ENCODE peak calls at places on chromosomes 11 and 22, in five cellular contexts. S, M, C, Y and R are unnamed samples.

GRCh38 chr11:3203221-3204043 is 15.2 kb downstream of the MRGPRG start:
- DNase-seq in Y (peak), S (no peak), C (peak), M (no peak), R (no peak)

GRCh38 chr11:69337211-69337721 is 43.3 kb downstream of the MYEOV start:
- DNase-seq in Y (no peak), S (no peak), M (no peak), C (peak), R (no peak)

GRCh38 chr11:6601041-6601461 is 2.4 kb downstream of the RRP8 start:
- DNase-seq in S (no peak), Y (no peak), C (no peak), M (no peak), R (no peak)

GRCh38 chr11:58334708-58335107 is 24.2 kb downstream of the OR5B17 start:
- DNase-seq in M (no peak), Y (peak), S (no peak), C (no peak), R (peak)

GRCh38 chr11:75577198-75577597 is 15.1 kb downstream of the SERPINH1 start:
- DNase-seq in M (no peak), C (peak), S (peak), Y (peak), R (no peak)

GRCh38 chr22:27424319-27424718 is 377.2 kb downstream of the MN1 start:
- DNase-seq in S (no peak), M (no peak), Y (peak), C (no peak), R (peak)

GRCh38 chr11:128506999-128507591 is 80.3 kb downstream of the ETS1 start:
- DNase-seq in Y (peak), S (peak), M (peak), C (peak), R (peak)

GRCh38 chr11:60343094-60343704 is 16.1 kb downstream of the MS4A6E start:
- DNase-seq in C (no peak), S (peak), M (no peak), Y (no peak), R (peak)

GRCh38 chr11:116412118-116412889 is 360.5 kb downstream of the BUD13 start:
- DNase-seq in S (no peak), C (no peak), Y (no peak), M (no peak), R (no peak)

GRCh38 chr22:29663230-29663826 is 56.5 kb upstream of the CABP7 start:
- DNase-seq in S (no peak), C (no peak), M (no peak), Y (no peak), R (no peak)

GRCh38 chr11:62593434-62594044 is 2.2 kb upstream of the TUT1 start:
- DNase-seq in M (no peak), Y (peak), C (peak), S (peak), R (peak)

GRCh38 chr11:109845437-109845836 is 247.8 kb upstream of the ZC3H12C start:
- DNase-seq in M (no peak), S (no peak), Y (no peak), C (peak), R (no peak)

GRCh38 chr11:86869966-86870570 is 69.7 kb downstream of the PRSS23 start:
- DNase-seq in M (no peak), Y (peak), S (peak), C (peak), R (peak)

GRCh38 chr22:22730655-22731373 is 86.4 kb downstream of the GGTLC2 start:
- DNase-seq in Y (no peak), S (no peak), M (no peak), C (no peak), R (no peak)

GRCh38 chr11:2778630-2779498 is 79.1 kb upstream of the KCNQ1OT1 start:
- DNase-seq in M (peak), S (peak), Y (peak), C (peak), R (peak)

GRCh38 chr11:119506436-119506835 is 83.5 kb upstream of the THY1 start:
- DNase-seq in S (no peak), Y (peak), C (no peak), M (no peak), R (peak)

GRCh38 chr11:106418786-106419185 is 341.3 kb downstream of the AASDHPPT start:
- DNase-seq in Y (no peak), C (no peak), M (no peak), S (no peak), R (no peak)

GRCh38 chr22:29346659-29347058 is 31.2 kb upstream of the RASL10A start:
- DNase-seq in S (no peak), M (no peak), C (no peak), Y (no peak), R (no peak)

GRCh38 chr11:62665630-62666258 is 632 bp downstream of the CSKMT start:
- DNase-seq in Y (peak), M (no peak), C (peak), S (no peak), R (peak)

GRCh38 chr11:3807856-3808845 is at the start of gene PGAP2:
- DNase-seq in Y (peak), C (peak), S (peak), M (no peak), R (peak)

GRCh38 chr11:126607374-126607773 is 251.9 kb downstream of the ST3GAL4 start:
- DNase-seq in S (peak), M (no peak), C (peak), Y (peak), R (peak)

GRCh38 chr11:84398017-84398626 is 1112.0 kb upstream of the CCDC90B start:
- DNase-seq in S (peak), Y (peak), M (no peak), C (peak), R (peak)

GRCh38 chr22:25791556-25791955 is 49.6 kb downstream of the MYO18B start:
- DNase-seq in S (no peak), Y (no peak), C (no peak), M (no peak), R (no peak)

DNA sequence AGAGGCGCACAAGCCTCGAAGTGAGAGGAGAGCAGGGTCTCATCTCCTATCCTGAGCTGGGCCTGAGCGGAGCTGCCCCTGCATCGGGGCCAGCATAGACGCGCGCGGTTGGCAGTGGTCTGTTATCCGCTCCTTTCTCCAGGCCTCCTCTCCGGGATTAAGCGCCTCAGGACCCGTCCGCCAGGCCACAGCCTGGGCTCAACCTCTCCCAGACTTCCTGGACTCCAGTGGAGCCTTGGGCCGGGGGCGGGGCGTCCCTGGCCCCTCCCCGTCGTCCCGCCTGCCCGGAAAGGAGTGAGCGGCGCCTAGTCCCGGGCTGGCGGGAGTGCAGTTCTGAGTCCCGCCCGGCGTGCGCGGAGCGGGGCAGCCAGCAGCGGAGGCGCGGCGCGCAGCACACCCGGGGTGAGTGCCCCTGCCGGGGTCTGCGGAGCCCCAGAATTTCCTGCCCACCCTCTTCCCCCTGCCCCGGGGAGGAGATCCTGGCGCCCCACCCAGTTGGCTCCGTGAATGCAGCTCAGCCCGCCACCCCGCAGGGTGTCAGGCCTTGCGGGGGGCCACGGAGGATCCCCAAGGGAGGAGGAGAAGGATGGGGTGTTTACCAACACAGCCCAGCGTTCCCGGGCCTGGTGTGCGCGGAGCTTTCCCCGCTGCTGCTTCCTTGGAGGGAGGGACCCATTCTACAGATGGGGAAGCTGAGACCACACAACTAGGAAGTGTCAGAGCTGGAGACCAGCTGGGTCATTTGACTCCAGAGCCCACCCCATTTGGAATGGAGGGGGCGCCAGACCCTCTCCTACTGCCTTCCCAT is at the start of gene TCIRG1:
- DNase-seq in C (peak), S (peak), Y (peak), M (peak), R (peak)
- TF ChIP-seq CTCF in C (peak), S (no peak), Y (no peak), M (no peak), R (no peak)

GRCh38 chr11:57310630-57311086 is 14.1 kb downstream of the TNKS1BP1 start:
- DNase-seq in Y (peak), M (no peak), S (no peak), C (peak), R (peak)

GRCh38 chr11:57309106-57310059 is 15.4 kb downstream of the TNKS1BP1 start:
- DNase-seq in Y (no peak), S (no peak), C (no peak), M (no peak), R (no peak)

GRCh38 chr11:57308426-57309060 is 16.2 kb downstream of the TNKS1BP1 start:
- DNase-seq in M (no peak), Y (no peak), C (no peak), S (no peak), R (no peak)

GRCh38 chr11:57311109-57311936 is 13.4 kb downstream of the TNKS1BP1 start:
- DNase-seq in S (peak), Y (peak), M (peak), C (peak), R (peak)

DNA sequence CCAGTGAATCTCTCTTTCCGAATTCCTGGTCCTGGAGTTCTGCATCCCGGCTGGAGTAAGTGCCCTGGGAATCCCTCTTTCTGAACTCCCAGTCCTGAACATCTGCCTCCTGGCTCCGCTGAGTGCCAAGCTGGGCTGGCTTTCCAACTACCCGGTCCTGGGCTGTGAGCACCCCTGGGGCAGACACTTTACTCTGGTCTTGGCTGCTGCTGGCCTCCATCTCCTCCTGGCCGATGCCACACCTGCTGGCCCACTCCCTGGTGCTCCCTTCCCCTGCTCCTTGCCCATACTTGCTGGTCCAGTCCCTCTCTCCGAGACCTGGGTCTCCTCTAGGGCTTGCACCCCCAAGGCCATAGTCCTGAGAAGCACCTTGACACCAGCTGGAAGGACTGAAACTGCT is 14.7 kb downstream of the TNKS1BP1 start:
- DNase-seq in Y (no peak), S (no peak), M (no peak), C (no peak), R (no peak)
- H3K4me3 ChIP-seq in Y (no peak), S (no peak), M (peak), C (no peak), R (peak)

GRCh38 chr11:43988040-43988793 is 45.8 kb downstream of the C11orf96 start:
- DNase-seq in C (no peak), Y (peak), S (no peak), M (no peak), R (peak)
- TF ChIP-seq CTCF in C (no peak), Y (peak), S (no peak), M (peak), R (peak)

GRCh38 chr11:82719316-82719715 is 14.3 kb downstream of the FAM181B start:
- DNase-seq in C (no peak), Y (no peak), M (no peak), S (no peak), R (no peak)

GRCh38 chr11:82714346-82715174 is 19.1 kb downstream of the FAM181B start:
- DNase-seq in Y (no peak), M (no peak), S (no peak), C (no peak), R (peak)

GRCh38 chr11:82720267-82720666 is 13.4 kb downstream of the FAM181B start:
- DNase-seq in Y (no peak), C (no peak), M (no peak), S (no peak), R (no peak)

GRCh38 chr11:82718841-82719240 is 14.8 kb downstream of the FAM181B start:
- DNase-seq in S (no peak), M (no peak), Y (no peak), C (no peak), R (no peak)

GRCh38 chr11:82718307-82718706 is 15.4 kb downstream of the FAM181B start:
- DNase-seq in S (peak), M (no peak), C (peak), Y (peak), R (peak)
- H3K4me3 ChIP-seq in S (no peak), M (no peak), C (no peak), Y (no peak), R (no peak)

GRCh38 chr11:70338594-70338993 is 59.7 kb upstream of the CTTN start:
- DNase-seq in M (no peak), C (no peak), S (no peak), Y (no peak), R (no peak)
- TF ChIP-seq CTCF in M (no peak), C (no peak), S (no peak), Y (no peak), R (no peak)

GRCh38 chr11:64765841-64766682 is 6.3 kb upstream of the PYGM start:
- DNase-seq in C (peak), S (no peak), Y (no peak), M (no peak), R (no peak)

GRCh38 chr11:64762916-64763803 is 3.4 kb upstream of the PYGM start:
- DNase-seq in S (no peak), M (no peak), Y (peak), C (peak), R (peak)

GRCh38 chr11:64765291-64765803 is 5.6 kb upstream of the PYGM start:
- DNase-seq in M (no peak), Y (no peak), C (peak), S (no peak), R (no peak)

GRCh38 chr11:64763804-64764611 is 4.2 kb upstream of the PYGM start:
- DNase-seq in S (no peak), M (no peak), Y (no peak), C (peak), R (no peak)

GRCh38 chr11:64764753-64765152 is 5.0 kb upstream of the PYGM start:
- DNase-seq in C (peak), S (no peak), Y (no peak), M (no peak), R (no peak)
- H3K4me3 ChIP-seq in C (no peak), S (no peak), Y (no peak), M (no peak), R (no peak)

GRCh38 chr11:66311470-66311964 is 5.3 kb downstream of the CD248 start:
- DNase-seq in C (no peak), M (no peak), Y (no peak), S (no peak), R (no peak)
- TF ChIP-seq CTCF in C (no peak), M (no peak), Y (peak), S (no peak), R (no peak)

GRCh38 chr22:50732681-50733080 is 5.3 kb upstream of the ACR start:
- DNase-seq in M (no peak), Y (no peak), C (no peak), S (no peak), R (no peak)

GRCh38 chr22:50731811-50732624 is 6.0 kb upstream of the ACR start:
- DNase-seq in Y (peak), M (no peak), C (peak), S (peak), R (peak)

GRCh38 chr22:50734343-50734771 is 3.6 kb upstream of the ACR start:
- DNase-seq in S (no peak), M (no peak), C (no peak), Y (no peak), R (no peak)

GRCh38 chr22:50734986-50735738 is 2.8 kb upstream of the ACR start:
- DNase-seq in S (no peak), Y (no peak), M (no peak), C (no peak), R (no peak)

GRCh38 chr22:50733521-50734342 is 4.3 kb upstream of the ACR start:
- DNase-seq in S (no peak), M (no peak), Y (peak), C (no peak), R (peak)
- H3K4me3 ChIP-seq in S (no peak), M (no peak), Y (no peak), C (no peak), R (no peak)

GRCh38 chr11:10450451-10451398 is 4.3 kb upstream of the AMPD3 start:
- DNase-seq in M (no peak), Y (no peak), S (peak), C (peak), R (peak)
- TF ChIP-seq CTCF in M (peak), Y (peak), S (no peak), C (peak), R (peak)

DNA sequence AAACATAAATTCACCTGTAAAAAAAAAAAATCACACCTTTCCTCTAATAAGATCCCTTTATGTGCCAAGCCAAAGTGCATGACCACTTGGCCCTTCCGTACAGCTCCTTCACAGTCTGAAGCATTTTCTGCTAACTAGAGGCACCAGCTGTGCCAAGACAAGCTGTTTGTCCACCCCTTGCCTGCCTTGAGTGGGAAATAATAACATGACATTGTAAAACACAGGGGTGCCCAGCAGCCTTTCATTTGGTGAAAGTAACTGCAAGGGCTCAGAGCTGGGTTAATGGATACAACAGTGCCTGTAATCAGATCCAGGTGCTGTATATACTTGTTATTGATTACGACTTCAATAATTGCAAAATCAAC is 59.2 kb downstream of the DDIAS start:
- DNase-seq in S (no peak), Y (no peak), C (no peak), M (no peak), R (no peak)
- H3K4me3 ChIP-seq in S (no peak), Y (no peak), C (no peak), M (no peak), R (no peak)